ENCODE peak calls at places on chromosomes 6 and 20, in five cellular contexts. U, T, L, G and V are unnamed samples.

GRCh38 chr6:166308769-166309589 is 787 bp upstream of the PRR18 start:
- DNase-seq in U (no peak), T (no peak), L (no peak), G (no peak), V (no peak)

GRCh38 chr20:39633689-39634088 is 671.5 kb downstream of the DHX35 start:
- DNase-seq in U (no peak), T (no peak), L (no peak), G (no peak), V (no peak)

GRCh38 chr20:38146156-38146555 is 18.9 kb downstream of the TGM2 start:
- DNase-seq in U (no peak), T (no peak), L (no peak), G (no peak), V (no peak)

GRCh38 chr6:96923400-96923799 is 1.1 kb upstream of the KLHL32 start:
- DNase-seq in U (no peak), T (no peak), L (no peak), G (no peak), V (no peak)

GRCh38 chr20:235891-236290 is 8.8 kb downstream of the DEFB129 start:
- DNase-seq in U (no peak), T (no peak), L (no peak), G (no peak), V (no peak)

GRCh38 chr6:156725712-156726111 is 51.5 kb upstream of the ARID1B start:
- DNase-seq in U (no peak), T (no peak), L (no peak), G (no peak), V (no peak)

GRCh38 chr20:36988494-36988966 is 37.0 kb upstream of the SAMHD1 start:
- DNase-seq in U (no peak), T (no peak), L (no peak), G (no peak), V (no peak)

GRCh38 chr6:26296857-26297648 is 67.9 kb upstream of the BTN3A2 start:
- DNase-seq in U (no peak), T (peak; percentile 59), L (no peak), G (no peak), V (no peak)

GRCh38 chr6:97524846-97525245 is 241.8 kb upstream of the MMS22L start:
- DNase-seq in U (no peak), T (no peak), L (no peak), G (no peak), V (peak; percentile 4)

GRCh38 chr6:118562959-118563358 is 14.9 kb downstream of the PLN start:
- DNase-seq in U (no peak), T (no peak), L (no peak), G (no peak), V (no peak)

GRCh38 chr6:39061182-39061581 is 12.6 kb downstream of the GLP1R start:
- DNase-seq in U (no peak), T (no peak), L (no peak), G (no peak), V (no peak)

GRCh38 chr6:44439270-44440045 is 52.0 kb downstream of the CDC5L start:
- DNase-seq in U (no peak), T (no peak), L (no peak), G (no peak), V (no peak)

GRCh38 chr6:42142118-42142835 is at the start of gene C6orf132:
- DNase-seq in U (no peak), T (no peak), L (no peak), G (peak; percentile 86), V (peak; percentile 71)

GRCh38 chr6:54717849-54718455 is 128.6 kb upstream of the FAM83B start:
- DNase-seq in U (peak; percentile 40), T (no peak), L (no peak), G (no peak), V (peak; percentile 79)

GRCh38 chr6:36914227-36914794 is 28.6 kb downstream of the C6orf89 start:
- DNase-seq in U (no peak), T (no peak), L (no peak), G (peak; percentile 61), V (peak; percentile 17)

GRCh38 chr20:8757146-8757545 is 311.7 kb upstream of the PLCB4 start:
- DNase-seq in U (no peak), T (no peak), L (no peak), G (no peak), V (no peak)

GRCh38 chr6:133637874-133638273 is 251.0 kb upstream of the TCF21 start:
- DNase-seq in U (no peak), T (no peak), L (peak; percentile 33), G (no peak), V (no peak)

GRCh38 chr6:30322527-30323501 is 3.9 kb upstream of the TRIM39 start:
- DNase-seq in U (no peak), T (peak; percentile 48), L (no peak), G (no peak), V (no peak)

GRCh38 chr6:130671119-130672104 is 155.8 kb upstream of the SMLR1 start:
- DNase-seq in U (no peak), T (peak; percentile 50), L (peak; percentile 73), G (no peak), V (no peak)

GRCh38 chr6:13470240-13471140 is 16.9 kb downstream of the GFOD1 start:
- DNase-seq in U (no peak), T (no peak), L (no peak), G (no peak), V (no peak)

GRCh38 chr6:108635505-108636226 is 74.9 kb downstream of the FOXO3 start:
- DNase-seq in U (no peak), T (no peak), L (no peak), G (peak; percentile 74), V (no peak)

GRCh38 chr6:133577851-133578250 is 311.1 kb upstream of the TCF21 start:
- DNase-seq in U (no peak), T (no peak), L (no peak), G (no peak), V (no peak)

GRCh38 chr6:142051404-142051803 is 81.3 kb upstream of the GJE1 start:
- DNase-seq in U (no peak), T (no peak), L (no peak), G (no peak), V (no peak)

GRCh38 chr6:142048593-142048980 is 84.1 kb upstream of the GJE1 start:
- DNase-seq in U (no peak), T (no peak), L (no peak), G (no peak), V (no peak)

GRCh38 chr6:142047934-142048592 is 84.7 kb upstream of the GJE1 start:
- DNase-seq in U (no peak), T (no peak), L (no peak), G (no peak), V (no peak)

DNA sequence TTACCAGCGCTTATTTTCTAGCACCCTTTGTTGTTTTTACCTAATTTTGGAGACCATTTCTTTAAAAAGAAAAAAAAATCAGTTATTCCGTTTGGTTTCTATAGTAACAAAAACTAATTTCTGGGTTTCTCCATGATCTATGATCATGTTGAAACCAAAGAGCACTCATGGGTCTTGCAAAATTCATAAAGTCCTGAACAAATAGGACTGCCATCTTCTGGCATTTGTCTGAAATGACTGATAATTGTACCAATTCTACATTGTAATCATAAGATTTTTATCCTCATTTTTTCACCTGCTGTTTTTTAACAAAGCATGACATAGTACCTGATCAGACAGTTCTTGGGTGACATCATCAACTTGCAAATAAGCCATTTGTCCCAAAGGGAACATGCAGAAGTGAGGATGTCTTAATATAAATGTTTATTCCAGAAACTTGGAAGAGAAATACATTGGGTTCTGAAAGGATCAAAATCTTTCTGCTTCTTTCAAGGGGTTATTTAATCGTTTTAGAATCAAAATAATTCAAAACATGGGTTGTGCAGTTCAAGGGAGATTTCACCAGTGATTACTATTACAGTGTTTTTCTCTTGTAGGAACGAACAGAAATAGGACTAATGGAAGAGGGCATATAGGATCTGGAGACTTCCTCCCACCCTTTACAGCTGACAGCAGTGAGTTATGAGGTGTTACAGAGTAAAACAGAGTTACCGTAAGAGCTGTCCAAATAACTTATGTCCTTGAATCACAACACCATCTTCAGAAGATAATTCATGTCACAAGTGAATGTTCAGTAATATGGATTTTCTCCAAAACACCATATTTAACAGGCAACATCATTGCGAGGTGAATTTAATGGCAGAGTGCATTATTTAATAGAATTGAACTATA is 87.1 kb upstream of the GJE1 start:
- DNase-seq in U (no peak), T (no peak), L (no peak), G (no peak), V (no peak)
- TF ChIP-seq CTCF in U (no peak), T (no peak), L (no peak), G (no peak), V (no peak)

GRCh38 chr6:148704539-148704938 is 42.3 kb upstream of the UST start:
- DNase-seq in U (no peak), T (no peak), L (no peak), G (no peak), V (no peak)
- TF ChIP-seq CTCF in U (no peak), T (no peak), L (no peak), G (no peak), V (no peak)

GRCh38 chr6:112372213-112372806 is 25.2 kb downstream of the RFPL4B start:
- DNase-seq in U (no peak), T (no peak), L (no peak), G (no peak), V (no peak)
- TF ChIP-seq CTCF in U (no peak), T (peak; percentile 31), L (no peak), G (peak; percentile 47), V (peak; percentile 33)

GRCh38 chr6:135260612-135261011 is 79.5 kb downstream of the MYB start:
- DNase-seq in U (no peak), T (no peak), L (no peak), G (no peak), V (no peak)

GRCh38 chr6:135254471-135254870 is 73.4 kb downstream of the MYB start:
- DNase-seq in U (no peak), T (no peak), L (no peak), G (no peak), V (no peak)

GRCh38 chr6:135258970-135259369 is 77.9 kb downstream of the MYB start:
- DNase-seq in U (no peak), T (no peak), L (no peak), G (no peak), V (no peak)

GRCh38 chr6:135256866-135257265 is 75.8 kb downstream of the MYB start:
- DNase-seq in U (no peak), T (no peak), L (no peak), G (no peak), V (no peak)

GRCh38 chr6:135257641-135258405 is 76.7 kb downstream of the MYB start:
- DNase-seq in U (no peak), T (no peak), L (no peak), G (no peak), V (no peak)
- TF ChIP-seq CTCF in U (no peak), T (peak; percentile 23), L (no peak), G (no peak), V (no peak)

DNA sequence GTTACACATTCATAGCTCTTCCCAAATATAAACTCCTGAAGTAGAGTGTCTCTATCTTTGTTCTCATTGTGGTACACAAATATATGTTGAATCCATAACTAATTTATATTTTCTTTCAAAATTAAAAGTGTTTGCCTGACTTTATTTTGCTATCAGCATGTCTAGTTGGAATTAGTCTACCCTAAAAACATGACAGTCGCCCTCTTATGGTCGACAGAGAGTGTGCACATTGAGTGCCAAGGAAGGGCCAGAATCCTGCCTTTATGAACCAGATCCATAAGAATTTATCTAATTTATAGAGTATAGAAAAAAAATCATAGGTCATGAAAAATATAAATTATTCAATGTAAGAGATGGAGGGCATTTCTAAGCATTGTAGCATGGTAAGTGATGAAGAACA is 12.3 kb upstream of the DEFB112 start:
- DNase-seq in U (no peak), T (no peak), L (no peak), G (no peak), V (peak; percentile 5)
- TF ChIP-seq CTCF in U (peak; percentile 16), T (no peak), L (no peak), G (no peak), V (peak; percentile 48)